ENCODE peak calls at places on chromosomes 2 and 18, in six cellular contexts. Z, W, A, M, F and H are unnamed samples. For H3K4me1 and H3K27me3, the result is how much of the 10 kb centered on the place peaks cover.

GRCh38 chr18:43271593-43272432 is 5.5 kb downstream of the SYT4 start:
- DNase-seq in Z (no peak), W (no peak), A (peak), M (no peak), F (peak), H (no peak)

GRCh38 chr2:165268751-165269150 is 29.5 kb downstream of the SCN2A start:
- DNase-seq in Z (no peak), W (no peak), A (no peak), M (no peak), F (no peak), H (no peak)

GRCh38 chr2:71216501-71216900 is 10.4 kb downstream of the PAIP2B start:
- DNase-seq in Z (no peak), W (no peak), A (no peak), M (no peak), F (no peak), H (no peak)

GRCh38 chr2:27663463-27664244 is at the start of the genes SLC4A1AP and SUPT7L:
- DNase-seq in Z (peak), W (peak), A (peak), M (peak), F (peak), H (peak)

GRCh38 chr2:172090044-172090946 is 5.0 kb downstream of the DLX1 start:
- DNase-seq in Z (no peak), W (no peak), A (no peak), M (no peak), F (peak), H (no peak)

GRCh38 chr2:135245055-135245454 is 193.0 kb downstream of the RAB3GAP1 start:
- DNase-seq in Z (no peak), W (no peak), A (peak), M (no peak), F (peak), H (no peak)

GRCh38 chr18:49949991-49950395 is 136.7 kb upstream of the ACAA2 start:
- DNase-seq in Z (no peak), W (no peak), A (no peak), M (no peak), F (no peak), H (no peak)

GRCh38 chr2:102149644-102150455 is 7.3 kb downstream of the IL1R1 start:
- DNase-seq in Z (no peak), W (no peak), A (peak), M (no peak), F (peak), H (no peak)

GRCh38 chr2:31233216-31233615 is 736 bp upstream of the EHD3 start:
- DNase-seq in Z (no peak), W (no peak), A (no peak), M (no peak), F (peak), H (no peak)

GRCh38 chr2:151691621-151692020 is 42.7 kb downstream of the NEB start:
- DNase-seq in Z (no peak), W (no peak), A (no peak), M (no peak), F (no peak), H (no peak)

DNA sequence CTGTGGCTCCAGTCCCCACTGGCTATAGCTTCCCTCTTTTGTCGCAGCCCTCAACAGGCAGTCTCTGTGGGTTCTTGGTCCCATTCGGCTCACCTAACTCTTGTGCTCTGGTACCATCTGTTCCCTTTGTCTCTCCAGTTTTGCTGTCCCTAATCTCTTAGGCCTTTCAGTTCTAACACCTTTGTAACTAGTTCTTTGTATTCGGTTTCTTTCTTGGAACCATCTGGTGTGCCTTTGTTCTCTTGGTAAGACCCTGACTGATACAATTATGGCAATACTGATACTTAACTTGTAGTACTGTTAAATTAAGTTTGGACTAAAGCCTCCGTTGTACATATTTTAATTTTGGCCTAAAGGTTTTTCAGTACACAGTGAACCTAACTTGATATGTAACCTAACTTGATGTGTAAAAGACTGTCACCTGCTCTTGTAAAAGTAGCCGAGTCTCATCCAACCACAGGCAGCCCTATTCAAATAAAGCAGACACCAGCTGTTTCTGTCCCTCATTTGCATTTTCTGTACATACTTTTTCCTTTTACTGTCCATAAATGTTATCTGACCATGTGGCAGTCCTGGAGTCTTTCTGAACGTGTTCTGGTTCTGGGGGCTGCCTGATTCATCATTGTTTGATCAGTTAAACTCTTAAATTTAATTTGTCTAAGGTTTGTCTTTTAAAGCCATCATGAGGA is 4.8 kb upstream of the MRPL44 start:
- DNase-seq in Z (no peak), W (no peak), A (no peak), M (no peak), F (peak), H (no peak)
- H3K4me1 ChIP-seq in Z (under half), W (under half), A (under half), M (under half), F (under half), H (under half)

DNA sequence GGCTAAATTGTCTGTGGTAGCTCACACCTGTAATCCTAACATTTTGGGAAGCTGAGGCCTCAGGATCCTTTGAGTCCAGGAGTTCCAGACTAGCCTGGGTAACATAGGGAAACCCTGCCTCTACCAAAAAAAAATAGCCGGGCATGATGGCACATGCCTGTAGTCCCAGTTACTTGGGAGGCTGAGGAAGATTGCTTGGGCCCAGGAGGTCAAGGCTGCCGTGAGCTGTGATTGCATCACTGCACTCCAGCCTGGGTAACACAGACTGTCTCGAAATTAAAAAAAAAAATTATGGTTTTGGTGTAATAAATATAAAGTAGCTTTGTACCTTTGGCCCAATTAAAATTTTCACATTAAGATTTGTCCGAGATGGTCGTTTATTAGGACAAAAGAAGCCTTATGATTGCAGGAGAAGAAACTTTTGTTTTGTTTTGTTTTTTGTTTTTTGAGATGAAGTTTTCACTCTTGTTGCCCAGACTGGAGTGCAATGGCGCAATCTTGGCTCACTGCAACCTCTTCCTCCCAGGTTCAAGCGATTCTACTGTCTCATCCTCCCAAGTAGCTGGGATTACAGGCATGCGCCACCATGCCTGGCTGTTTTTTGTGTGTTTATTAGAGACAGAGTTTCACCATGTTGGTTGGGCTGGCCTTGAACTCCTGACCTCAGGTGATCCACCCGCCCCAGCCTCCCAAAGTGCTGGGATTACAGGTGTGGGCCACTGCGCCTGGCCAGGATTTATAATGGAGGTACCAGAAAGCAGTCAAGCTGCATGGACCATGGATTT is 4.1 kb downstream of the MTA3 start:
- DNase-seq in Z (no peak), W (no peak), A (no peak), M (no peak), F (no peak), H (no peak)
- H3K4me3 ChIP-seq in Z (no peak), W (no peak), A (no peak), M (no peak), F (no peak), H (no peak)

DNA sequence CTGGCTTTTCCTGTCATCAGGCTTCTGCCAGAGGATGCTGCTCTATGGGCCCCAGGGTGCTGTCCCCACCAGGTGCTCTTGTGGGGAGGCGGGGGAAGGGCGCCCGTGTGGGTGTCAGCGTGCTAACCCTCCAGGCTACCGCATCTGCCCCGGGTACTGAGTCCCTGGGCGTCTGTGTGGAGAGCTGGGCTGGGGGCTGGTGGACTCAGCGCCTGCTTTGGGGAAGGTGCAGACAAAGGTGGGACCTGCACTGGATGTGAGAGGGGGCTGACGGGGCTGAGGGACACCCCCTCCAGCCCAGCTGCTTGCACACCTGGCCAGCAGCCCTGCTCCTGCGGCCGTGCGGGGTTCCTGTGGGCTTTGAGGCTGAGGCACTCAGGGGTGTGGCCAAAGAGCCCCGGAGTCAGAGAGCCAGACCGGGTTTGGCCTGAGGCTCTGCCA is 120.7 kb upstream of the PXDN start:
- DNase-seq in Z (no peak), W (no peak), A (no peak), M (no peak), F (no peak), H (no peak)
- H3K27me3 ChIP-seq in Z (under half), W (under half), A (under half), M (under half), F (under half), H (under half)

DNA sequence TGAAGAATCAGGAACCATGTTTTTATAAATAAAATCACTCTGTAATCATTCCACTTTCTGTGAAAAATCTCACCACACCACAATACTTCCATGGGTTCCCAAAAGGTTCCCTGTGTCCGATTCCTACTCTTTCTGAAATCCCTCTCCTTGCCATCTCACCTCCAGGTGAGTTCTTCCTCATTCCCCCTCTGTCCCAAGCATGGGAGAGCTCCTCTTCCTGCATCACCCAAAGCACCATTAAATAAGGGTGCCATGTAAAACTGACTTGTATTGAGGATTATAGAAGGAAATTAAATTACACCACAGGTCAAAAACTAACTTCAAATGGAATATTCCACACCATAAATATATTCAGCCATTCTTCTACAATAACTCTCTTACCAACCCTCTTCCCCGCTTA is 55.8 kb upstream of the ETAA1 start:
- DNase-seq in Z (no peak), W (no peak), A (no peak), M (no peak), F (no peak), H (no peak)
- H3K4me1 ChIP-seq in Z (under half), W (under half), A (under half), M (under half), F (under half), H (under half)

GRCh38 chr18:7901657-7902056 is 334.5 kb downstream of the PTPRM start:
- DNase-seq in Z (no peak), W (no peak), A (peak), M (no peak), F (no peak), H (no peak)
- H3K4me3 ChIP-seq in Z (no peak), W (no peak), A (no peak), M (no peak), F (no peak), H (no peak)

GRCh38 chr2:7438855-7439254 is 521.6 kb downstream of the RNF144A start:
- DNase-seq in Z (no peak), W (no peak), A (no peak), M (no peak), F (no peak), H (no peak)

GRCh38 chr2:7437716-7438648 is 520.8 kb downstream of the RNF144A start:
- DNase-seq in Z (no peak), W (no peak), A (no peak), M (no peak), F (no peak), H (no peak)

GRCh38 chr2:7437122-7437521 is 519.9 kb downstream of the RNF144A start:
- DNase-seq in Z (no peak), W (no peak), A (no peak), M (no peak), F (peak), H (no peak)

GRCh38 chr2:7432426-7432825 is 515.2 kb downstream of the RNF144A start:
- DNase-seq in Z (no peak), W (no peak), A (no peak), M (no peak), F (no peak), H (no peak)

GRCh38 chr2:7436096-7436906 is 519.1 kb downstream of the RNF144A start:
- DNase-seq in Z (no peak), W (no peak), A (no peak), M (no peak), F (no peak), H (no peak)
- H3K27me3 ChIP-seq in Z (under half), W (under half), A (under half), M (under half), F (under half), H (under half)

GRCh38 chr18:74288730-74289129 is 3.0 kb downstream of the CYB5A start:
- DNase-seq in Z (no peak), W (no peak), A (no peak), M (no peak), F (peak), H (no peak)

GRCh38 chr18:74288041-74288440 is 3.7 kb downstream of the CYB5A start:
- DNase-seq in Z (no peak), W (no peak), A (no peak), M (no peak), F (no peak), H (no peak)

GRCh38 chr18:74283646-74284045 is 8.1 kb downstream of the CYB5A start:
- DNase-seq in Z (no peak), W (no peak), A (no peak), M (no peak), F (no peak), H (no peak)

GRCh38 chr18:74284501-74285004 is 7.2 kb downstream of the CYB5A start:
- DNase-seq in Z (no peak), W (no peak), A (no peak), M (no peak), F (no peak), H (no peak)

DNA sequence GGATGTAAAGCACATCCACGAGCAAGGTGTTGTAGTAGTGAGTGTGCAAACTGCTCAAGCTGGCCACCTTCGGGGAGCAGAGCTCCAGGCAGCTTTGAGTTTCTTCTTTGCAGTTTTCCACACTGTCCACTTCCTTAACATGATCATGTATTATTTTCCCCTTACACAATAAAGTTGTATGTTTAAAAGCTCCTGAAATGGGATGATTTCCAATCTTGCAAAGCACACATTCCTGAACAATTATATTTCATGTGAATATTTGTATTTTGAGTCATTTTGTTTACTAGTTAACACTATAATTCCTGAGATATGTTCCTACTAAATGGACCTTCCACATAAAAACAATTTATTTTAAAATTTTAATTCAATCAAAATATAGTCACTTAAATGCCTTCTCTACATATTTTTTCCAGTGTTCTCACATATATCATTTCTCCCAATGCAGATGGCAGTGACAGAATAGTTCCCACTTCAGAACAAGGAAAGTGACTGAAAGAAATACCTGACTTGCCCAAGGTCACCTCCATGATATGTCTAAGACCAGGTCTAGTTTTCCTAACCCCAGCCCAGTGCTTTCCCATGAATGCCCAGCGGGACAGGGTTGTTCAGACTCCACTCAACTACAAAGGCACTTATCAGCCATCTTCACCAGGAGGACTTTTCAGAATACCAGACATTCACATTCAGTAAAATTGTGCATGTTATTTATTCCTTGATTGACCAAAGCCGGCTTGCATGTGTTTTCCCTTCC is 5.5 kb downstream of the CYB5A start:
- DNase-seq in Z (no peak), W (no peak), A (peak), M (peak), F (no peak), H (no peak)
- H3K4me1 ChIP-seq in Z (under half), W (under half), A (under half), M (under half), F (under half), H (half or more)

DNA sequence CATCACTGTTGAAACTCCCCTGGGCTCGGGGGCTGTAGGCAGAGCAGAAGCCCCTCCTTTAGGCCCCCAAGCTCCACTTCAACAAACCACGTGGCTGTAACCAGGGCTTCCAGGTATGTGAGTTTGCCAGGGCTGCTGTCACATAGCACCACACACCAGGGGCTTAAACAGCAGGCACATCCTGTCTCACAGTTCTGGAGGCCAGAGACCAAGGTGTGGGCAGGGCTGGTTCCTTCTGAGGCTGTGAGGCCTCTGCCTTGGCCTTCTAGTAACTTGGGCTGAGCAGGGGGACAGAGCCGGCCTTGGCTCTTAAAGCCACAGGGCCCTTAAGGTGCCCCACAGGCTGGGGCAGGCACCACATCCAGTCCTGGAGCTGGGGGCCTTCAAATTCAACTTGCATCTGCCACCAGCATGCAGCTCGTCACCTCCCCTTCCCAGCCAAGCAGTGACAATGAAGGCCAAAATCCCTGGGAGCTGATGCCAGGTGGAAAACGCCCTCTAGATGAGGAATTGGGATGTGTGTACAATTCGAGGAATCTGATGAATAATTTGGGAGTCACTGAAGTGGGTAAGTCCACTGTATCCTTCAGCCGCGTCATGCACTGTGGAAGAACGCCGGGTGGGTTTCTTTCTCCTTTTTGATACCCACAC is 104.2 kb upstream of the ODC1 start:
- DNase-seq in Z (no peak), W (no peak), A (no peak), M (no peak), F (peak), H (no peak)
- H3K4me3 ChIP-seq in Z (no peak), W (no peak), A (no peak), M (no peak), F (no peak), H (no peak)